ENCODE peak calls at places on chromosome 3, in ten cellular contexts. One of them, this sample, is unnamed.

GRCh38 chr3:64332461-64333350 is 107.4 kb upstream of the PRICKLE2 start:
- DNase-seq in neural progenitor cell: no peak
- DNase-seq in mucosa of descending colon: no peak
- DNase-seq in A549: no peak
- DNase-seq in endothelial cell of umbilical vein: no peak
- DNase-seq in right lobe of liver: no peak
- DNase-seq in A673: no peak
- DNase-seq in tibial nerve: no peak
- DNase-seq in thoracic aorta: no peak
- DNase-seq in lower lobe of right lung: no peak
- DNase-seq in this sample: no peak

GRCh38 chr3:32498992-32499391 is 3.7 kb downstream of the CMTM6 start:
- DNase-seq in A673: no peak
- DNase-seq in lower lobe of right lung: no peak
- DNase-seq in thoracic aorta: no peak
- DNase-seq in mucosa of descending colon: no peak
- DNase-seq in right lobe of liver: no peak
- DNase-seq in A549: no peak
- DNase-seq in tibial nerve: no peak
- DNase-seq in endothelial cell of umbilical vein: no peak
- DNase-seq in neural progenitor cell: no peak
- DNase-seq in this sample: no peak

GRCh38 chr3:14093831-14094230 is 30.8 kb downstream of the CHCHD4 start:
- DNase-seq in A549: no peak
- DNase-seq in right lobe of liver: no peak
- DNase-seq in A673: no peak
- DNase-seq in neural progenitor cell: no peak
- DNase-seq in tibial nerve: no peak
- DNase-seq in endothelial cell of umbilical vein: no peak
- DNase-seq in thoracic aorta: no peak
- DNase-seq in mucosa of descending colon: no peak
- DNase-seq in lower lobe of right lung: no peak
- DNase-seq in this sample: no peak

GRCh38 chr3:51519848-51520247 is 18.7 kb upstream of the RAD54L2 start:
- DNase-seq in endothelial cell of umbilical vein: no peak
- DNase-seq in A549: no peak
- DNase-seq in right lobe of liver: no peak
- DNase-seq in neural progenitor cell: no peak
- DNase-seq in lower lobe of right lung: no peak
- DNase-seq in A673: no peak
- DNase-seq in tibial nerve: no peak
- DNase-seq in thoracic aorta: no peak
- DNase-seq in mucosa of descending colon: no peak
- DNase-seq in this sample: no peak

GRCh38 chr3:49351521-49352011 is 6.6 kb downstream of the GPX1 start:
- DNase-seq in thoracic aorta: no peak
- DNase-seq in A673: no peak
- DNase-seq in neural progenitor cell: no peak
- DNase-seq in right lobe of liver: no peak
- DNase-seq in mucosa of descending colon: no peak
- DNase-seq in lower lobe of right lung: no peak
- DNase-seq in A549: no peak
- DNase-seq in endothelial cell of umbilical vein: peak; percentile 70
- DNase-seq in tibial nerve: no peak
- DNase-seq in this sample: no peak

GRCh38 chr3:31567036-31567435 is 34.3 kb downstream of the STT3B start:
- DNase-seq in right lobe of liver: no peak
- DNase-seq in mucosa of descending colon: no peak
- DNase-seq in A673: peak; percentile 11
- DNase-seq in lower lobe of right lung: no peak
- DNase-seq in endothelial cell of umbilical vein: no peak
- DNase-seq in thoracic aorta: no peak
- DNase-seq in tibial nerve: no peak
- DNase-seq in A549: no peak
- DNase-seq in neural progenitor cell: peak; percentile 53
- DNase-seq in this sample: no peak

GRCh38 chr3:159765025-159765859 is 223.4 kb upstream of the IL12A start:
- DNase-seq in neural progenitor cell: peak; percentile 76
- DNase-seq in mucosa of descending colon: peak; percentile 69
- DNase-seq in right lobe of liver: peak; percentile 76
- DNase-seq in A673: peak; percentile 78
- DNase-seq in lower lobe of right lung: peak; percentile 61
- DNase-seq in thoracic aorta: peak; percentile 91
- DNase-seq in tibial nerve: peak; percentile 41
- DNase-seq in endothelial cell of umbilical vein: peak; percentile 88
- DNase-seq in A549: peak; percentile 78
- DNase-seq in this sample: peak; percentile 90

GRCh38 chr3:64627471-64628321 is 60.1 kb downstream of the ADAMTS9 start:
- DNase-seq in A673: peak; percentile 76
- DNase-seq in A549: no peak
- DNase-seq in thoracic aorta: no peak
- DNase-seq in endothelial cell of umbilical vein: peak; percentile 31
- DNase-seq in neural progenitor cell: peak; percentile 70
- DNase-seq in tibial nerve: no peak
- DNase-seq in lower lobe of right lung: no peak
- DNase-seq in right lobe of liver: no peak
- DNase-seq in mucosa of descending colon: no peak
- DNase-seq in this sample: no peak

GRCh38 chr3:134477938-134478337 is 7.8 kb downstream of the ANAPC13 start:
- DNase-seq in A549: no peak
- DNase-seq in mucosa of descending colon: no peak
- DNase-seq in thoracic aorta: no peak
- DNase-seq in right lobe of liver: no peak
- DNase-seq in endothelial cell of umbilical vein: no peak
- DNase-seq in tibial nerve: no peak
- DNase-seq in neural progenitor cell: no peak
- DNase-seq in A673: no peak
- DNase-seq in lower lobe of right lung: no peak
- DNase-seq in this sample: no peak

GRCh38 chr3:72343078-72343477 is 505.2 kb downstream of the SHQ1 start:
- DNase-seq in thoracic aorta: no peak
- DNase-seq in mucosa of descending colon: no peak
- DNase-seq in A673: no peak
- DNase-seq in tibial nerve: no peak
- DNase-seq in lower lobe of right lung: no peak
- DNase-seq in endothelial cell of umbilical vein: peak; percentile 12
- DNase-seq in right lobe of liver: no peak
- DNase-seq in A549: no peak
- DNase-seq in neural progenitor cell: no peak
- DNase-seq in this sample: no peak

GRCh38 chr3:101131767-101132166 is 138.5 kb upstream of the ABI3BP start:
- DNase-seq in lower lobe of right lung: no peak
- DNase-seq in thoracic aorta: no peak
- DNase-seq in A673: peak; percentile 10
- DNase-seq in mucosa of descending colon: no peak
- DNase-seq in A549: no peak
- DNase-seq in endothelial cell of umbilical vein: no peak
- DNase-seq in tibial nerve: no peak
- DNase-seq in right lobe of liver: no peak
- DNase-seq in neural progenitor cell: no peak
- DNase-seq in this sample: no peak

DNA sequence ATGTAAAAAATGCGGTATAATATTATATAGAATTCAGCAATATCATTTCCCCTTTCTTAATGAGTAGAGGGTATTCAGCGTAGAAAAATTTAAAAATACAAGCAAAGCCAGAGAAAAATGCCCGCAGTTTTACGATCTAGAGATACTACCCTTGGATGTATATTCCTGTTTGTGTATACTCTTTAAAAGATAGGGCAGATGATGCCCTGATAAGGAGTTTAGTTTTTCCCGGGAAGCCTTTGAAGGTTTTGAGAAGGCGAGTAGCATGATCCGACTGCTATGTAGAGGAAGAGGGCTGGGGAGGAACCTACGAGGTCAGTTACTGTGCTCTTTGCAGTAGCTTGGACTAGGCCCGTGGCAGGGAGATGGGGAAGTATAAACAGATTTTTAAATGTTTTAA is 1.2 kb downstream of the YEATS2 start:
- DNase-seq in lower lobe of right lung: no peak
- DNase-seq in A549: no peak
- DNase-seq in neural progenitor cell: peak; percentile 36
- DNase-seq in right lobe of liver: no peak
- DNase-seq in thoracic aorta: no peak
- DNase-seq in tibial nerve: peak; percentile 14
- DNase-seq in mucosa of descending colon: no peak
- DNase-seq in A673: peak; percentile 24
- DNase-seq in endothelial cell of umbilical vein: peak; percentile 41
- DNase-seq in this sample: no peak
- TF ChIP-seq CTCF in lower lobe of right lung: no peak
- TF ChIP-seq CTCF in A549: no peak
- TF ChIP-seq CTCF in neural progenitor cell: no peak
- TF ChIP-seq CTCF in right lobe of liver: no peak
- TF ChIP-seq CTCF in thoracic aorta: no peak
- TF ChIP-seq CTCF in tibial nerve: no peak
- TF ChIP-seq CTCF in mucosa of descending colon: no peak
- TF ChIP-seq CTCF in A673: no peak
- TF ChIP-seq CTCF in endothelial cell of umbilical vein: no peak
- TF ChIP-seq CTCF in this sample: no peak

GRCh38 chr3:23876901-23877300 is 39.9 kb downstream of the NKIRAS1 start:
- DNase-seq in lower lobe of right lung: no peak
- DNase-seq in A673: no peak
- DNase-seq in mucosa of descending colon: no peak
- DNase-seq in endothelial cell of umbilical vein: no peak
- DNase-seq in tibial nerve: no peak
- DNase-seq in right lobe of liver: no peak
- DNase-seq in thoracic aorta: no peak
- DNase-seq in A549: no peak
- DNase-seq in neural progenitor cell: no peak
- DNase-seq in this sample: no peak

GRCh38 chr3:23874359-23875120 is 42.2 kb downstream of the NKIRAS1 start:
- DNase-seq in right lobe of liver: no peak
- DNase-seq in thoracic aorta: no peak
- DNase-seq in A673: no peak
- DNase-seq in tibial nerve: no peak
- DNase-seq in neural progenitor cell: no peak
- DNase-seq in lower lobe of right lung: no peak
- DNase-seq in endothelial cell of umbilical vein: no peak
- DNase-seq in mucosa of descending colon: no peak
- DNase-seq in A549: no peak
- DNase-seq in this sample: no peak

GRCh38 chr3:23875326-23875725 is 41.5 kb downstream of the NKIRAS1 start:
- DNase-seq in lower lobe of right lung: no peak
- DNase-seq in A549: no peak
- DNase-seq in neural progenitor cell: no peak
- DNase-seq in tibial nerve: no peak
- DNase-seq in right lobe of liver: no peak
- DNase-seq in A673: peak; percentile 23
- DNase-seq in thoracic aorta: no peak
- DNase-seq in endothelial cell of umbilical vein: peak; percentile 67
- DNase-seq in mucosa of descending colon: no peak
- DNase-seq in this sample: no peak

GRCh38 chr3:23872330-23872729 is 44.5 kb downstream of the NKIRAS1 start:
- DNase-seq in endothelial cell of umbilical vein: no peak
- DNase-seq in tibial nerve: no peak
- DNase-seq in lower lobe of right lung: no peak
- DNase-seq in right lobe of liver: no peak
- DNase-seq in thoracic aorta: no peak
- DNase-seq in A549: no peak
- DNase-seq in A673: no peak
- DNase-seq in mucosa of descending colon: no peak
- DNase-seq in neural progenitor cell: no peak
- DNase-seq in this sample: no peak

GRCh38 chr3:23873941-23874340 is 42.8 kb downstream of the NKIRAS1 start:
- DNase-seq in mucosa of descending colon: no peak
- DNase-seq in tibial nerve: no peak
- DNase-seq in lower lobe of right lung: no peak
- DNase-seq in A673: no peak
- DNase-seq in right lobe of liver: no peak
- DNase-seq in neural progenitor cell: no peak
- DNase-seq in endothelial cell of umbilical vein: peak; percentile 55
- DNase-seq in thoracic aorta: no peak
- DNase-seq in A549: no peak
- DNase-seq in this sample: no peak
- H3K4me1 ChIP-seq in mucosa of descending colon: peaks cover 5% of the 10 kb centered on the region
- H3K4me1 ChIP-seq in tibial nerve: peaks cover 18% of the 10 kb centered on the region
- H3K4me1 ChIP-seq in lower lobe of right lung: peaks cover 36% of the 10 kb centered on the region
- H3K4me1 ChIP-seq in A673: peaks cover 29% of the 10 kb centered on the region
- H3K4me1 ChIP-seq in right lobe of liver: no peaks in the 10 kb centered on the region
- H3K4me1 ChIP-seq in neural progenitor cell: peaks cover 13% of the 10 kb centered on the region
- H3K4me1 ChIP-seq in endothelial cell of umbilical vein: peaks cover 32% of the 10 kb centered on the region
- H3K4me1 ChIP-seq in thoracic aorta: peaks cover 7% of the 10 kb centered on the region
- H3K4me1 ChIP-seq in A549: peaks cover 45% of the 10 kb centered on the region
- H3K4me1 ChIP-seq in this sample: peaks cover 14% of the 10 kb centered on the region

GRCh38 chr3:66038726-66039589 is at the start of gene MAGI1:
- DNase-seq in mucosa of descending colon: peak; percentile 89
- DNase-seq in right lobe of liver: peak; percentile 94
- DNase-seq in tibial nerve: peak; percentile 76
- DNase-seq in thoracic aorta: peak; percentile 60
- DNase-seq in A673: peak; percentile 91
- DNase-seq in lower lobe of right lung: peak; percentile 89
- DNase-seq in endothelial cell of umbilical vein: peak; percentile 97
- DNase-seq in neural progenitor cell: peak; percentile 98
- DNase-seq in A549: peak; percentile 76
- DNase-seq in this sample: peak; percentile 90

GRCh38 chr3:66038384-66038725 is 363 bp downstream of the MAGI1 start:
- DNase-seq in thoracic aorta: no peak
- DNase-seq in endothelial cell of umbilical vein: no peak
- DNase-seq in lower lobe of right lung: no peak
- DNase-seq in neural progenitor cell: no peak
- DNase-seq in tibial nerve: peak; percentile 40
- DNase-seq in A549: no peak
- DNase-seq in mucosa of descending colon: no peak
- DNase-seq in right lobe of liver: no peak
- DNase-seq in A673: no peak
- DNase-seq in this sample: no peak

GRCh38 chr3:66037330-66037985 is 1.3 kb downstream of the MAGI1 start:
- DNase-seq in tibial nerve: no peak
- DNase-seq in neural progenitor cell: peak; percentile 74
- DNase-seq in lower lobe of right lung: peak; percentile 71
- DNase-seq in mucosa of descending colon: peak; percentile 61
- DNase-seq in A673: peak; percentile 56
- DNase-seq in A549: peak; percentile 62
- DNase-seq in right lobe of liver: peak; percentile 74
- DNase-seq in thoracic aorta: peak; percentile 33
- DNase-seq in endothelial cell of umbilical vein: peak; percentile 62
- DNase-seq in this sample: peak; percentile 37

GRCh38 chr3:66036586-66037061 is 2.1 kb downstream of the MAGI1 start:
- DNase-seq in neural progenitor cell: peak; percentile 61
- DNase-seq in mucosa of descending colon: no peak
- DNase-seq in lower lobe of right lung: peak; percentile 45
- DNase-seq in endothelial cell of umbilical vein: peak; percentile 29
- DNase-seq in right lobe of liver: no peak
- DNase-seq in A673: peak; percentile 34
- DNase-seq in tibial nerve: no peak
- DNase-seq in A549: no peak
- DNase-seq in thoracic aorta: no peak
- DNase-seq in this sample: no peak

GRCh38 chr3:66037986-66038369 is 740 bp downstream of the MAGI1 start:
- DNase-seq in thoracic aorta: no peak
- DNase-seq in lower lobe of right lung: peak; percentile 48
- DNase-seq in A549: no peak
- DNase-seq in right lobe of liver: peak; percentile 61
- DNase-seq in tibial nerve: no peak
- DNase-seq in A673: no peak
- DNase-seq in mucosa of descending colon: peak; percentile 60
- DNase-seq in neural progenitor cell: peak; percentile 40
- DNase-seq in endothelial cell of umbilical vein: no peak
- DNase-seq in this sample: peak; percentile 20
- H3K4me3 ChIP-seq in thoracic aorta: peak overlapping the region; percentile 76
- H3K4me3 ChIP-seq in lower lobe of right lung: peak overlapping the region; percentile 85
- H3K4me3 ChIP-seq in A549: peak overlapping the region; percentile 92
- H3K4me3 ChIP-seq in right lobe of liver: peak overlapping the region; percentile 85
- H3K4me3 ChIP-seq in tibial nerve: peak overlapping the region; percentile 59
- H3K4me3 ChIP-seq in A673: peak overlapping the region; percentile 85
- H3K4me3 ChIP-seq in mucosa of descending colon: peak overlapping the region; percentile 63
- H3K4me3 ChIP-seq in neural progenitor cell: peak overlapping the region; percentile 85
- H3K4me3 ChIP-seq in endothelial cell of umbilical vein: peak overlapping the region; percentile 91
- H3K4me3 ChIP-seq in this sample: peak overlapping the region; percentile 81

GRCh38 chr3:147392083-147392916 is 14.0 kb downstream of the ZIC4 start:
- DNase-seq in A549: no peak
- DNase-seq in A673: peak; percentile 77
- DNase-seq in tibial nerve: no peak
- DNase-seq in endothelial cell of umbilical vein: peak; percentile 22
- DNase-seq in mucosa of descending colon: no peak
- DNase-seq in thoracic aorta: no peak
- DNase-seq in neural progenitor cell: peak; percentile 94
- DNase-seq in lower lobe of right lung: no peak
- DNase-seq in right lobe of liver: no peak
- DNase-seq in this sample: no peak
- TF ChIP-seq CTCF in A549: no peak
- TF ChIP-seq CTCF in A673: peak; percentile 47
- TF ChIP-seq CTCF in tibial nerve: no peak
- TF ChIP-seq CTCF in endothelial cell of umbilical vein: no peak
- TF ChIP-seq CTCF in mucosa of descending colon: no peak
- TF ChIP-seq CTCF in thoracic aorta: peak; percentile 21
- TF ChIP-seq CTCF in neural progenitor cell: peak; percentile 55
- TF ChIP-seq CTCF in lower lobe of right lung: no peak
- TF ChIP-seq CTCF in right lobe of liver: peak; percentile 26
- TF ChIP-seq CTCF in this sample: no peak